ENCODE peak calls at places on chromosomes 5 and 9, in seven cellular contexts. One of them, this sample, is unnamed.

GRCh38 chr9:116008278-116008677 is 145.3 kb upstream of the PAPPA start:
- DNase-seq in K562: no peak
- DNase-seq in SK-N-SH: no peak
- DNase-seq in HCT116: peak
- DNase-seq in H1: no peak
- DNase-seq in HepG2: no peak
- DNase-seq in GM12878: no peak
- DNase-seq in this sample: no peak

GRCh38 chr5:34691326-34691725 is 35.2 kb downstream of the RAI14 start:
- DNase-seq in SK-N-SH: no peak
- DNase-seq in GM12878: no peak
- DNase-seq in K562: no peak
- DNase-seq in HCT116: no peak
- DNase-seq in HepG2: no peak
- DNase-seq in H1: no peak
- DNase-seq in this sample: no peak

GRCh38 chr9:133737071-133737773 is 930 bp downstream of the SARDH start:
- DNase-seq in HCT116: no peak
- DNase-seq in K562: no peak
- DNase-seq in GM12878: no peak
- DNase-seq in H1: no peak
- DNase-seq in SK-N-SH: peak
- DNase-seq in HepG2: no peak
- DNase-seq in this sample: no peak

GRCh38 chr9:97694768-97695167 is 2.4 kb downstream of the XPA start:
- DNase-seq in HCT116: no peak
- DNase-seq in SK-N-SH: no peak
- DNase-seq in H1: no peak
- DNase-seq in HepG2: no peak
- DNase-seq in K562: peak
- DNase-seq in GM12878: no peak
- DNase-seq in this sample: no peak

GRCh38 chr9:129580211-129580915 is 40.5 kb downstream of the C9orf50 start:
- DNase-seq in K562: no peak
- DNase-seq in GM12878: peak
- DNase-seq in HepG2: peak
- DNase-seq in H1: no peak
- DNase-seq in SK-N-SH: no peak
- DNase-seq in HCT116: no peak
- DNase-seq in this sample: no peak

GRCh38 chr5:90386099-90386710 is 23.4 kb downstream of the CETN3 start:
- DNase-seq in GM12878: no peak
- DNase-seq in HepG2: peak
- DNase-seq in HCT116: peak
- DNase-seq in SK-N-SH: peak
- DNase-seq in K562: peak
- DNase-seq in H1: no peak
- DNase-seq in this sample: no peak

GRCh38 chr5:174504266-174504726 is 220.1 kb upstream of the MSX2 start:
- DNase-seq in HepG2: no peak
- DNase-seq in H1: no peak
- DNase-seq in SK-N-SH: no peak
- DNase-seq in K562: no peak
- DNase-seq in HCT116: no peak
- DNase-seq in GM12878: no peak
- DNase-seq in this sample: no peak

GRCh38 chr5:159208508-159209437 is 580 bp downstream of the RNF145 start:
- DNase-seq in H1: peak
- DNase-seq in HepG2: peak
- DNase-seq in SK-N-SH: peak
- DNase-seq in K562: peak
- DNase-seq in GM12878: no peak
- DNase-seq in HCT116: no peak
- DNase-seq in this sample: peak

GRCh38 chr9:37083654-37084053 is 36.7 kb upstream of the ZCCHC7 start:
- DNase-seq in K562: no peak
- DNase-seq in GM12878: no peak
- DNase-seq in HepG2: no peak
- DNase-seq in HCT116: no peak
- DNase-seq in H1: no peak
- DNase-seq in SK-N-SH: no peak
- DNase-seq in this sample: no peak

GRCh38 chr5:164097747-164098146 is 592.3 kb downstream of the MAT2B start:
- DNase-seq in HCT116: no peak
- DNase-seq in K562: no peak
- DNase-seq in H1: no peak
- DNase-seq in GM12878: no peak
- DNase-seq in HepG2: no peak
- DNase-seq in SK-N-SH: no peak
- DNase-seq in this sample: no peak

GRCh38 chr5:3509290-3509689 is 86.3 kb upstream of the IRX1 start:
- DNase-seq in GM12878: no peak
- DNase-seq in HCT116: no peak
- DNase-seq in HepG2: peak
- DNase-seq in K562: peak
- DNase-seq in H1: no peak
- DNase-seq in SK-N-SH: peak
- DNase-seq in this sample: peak

GRCh38 chr9:135562235-135562745 is 734 bp downstream of the PAEP start:
- DNase-seq in HepG2: no peak
- DNase-seq in HCT116: no peak
- DNase-seq in H1: no peak
- DNase-seq in K562: no peak
- DNase-seq in SK-N-SH: no peak
- DNase-seq in GM12878: no peak
- DNase-seq in this sample: no peak

GRCh38 chr5:179797741-179798140 is 4.0 kb downstream of the LTC4S start:
- DNase-seq in SK-N-SH: no peak
- DNase-seq in K562: no peak
- DNase-seq in HCT116: no peak
- DNase-seq in H1: no peak
- DNase-seq in GM12878: no peak
- DNase-seq in HepG2: no peak
- DNase-seq in this sample: no peak

GRCh38 chr5:132064738-132065331 is 4.4 kb downstream of the IL3 start:
- DNase-seq in HCT116: peak
- DNase-seq in K562: peak
- DNase-seq in H1: peak
- DNase-seq in GM12878: peak
- DNase-seq in SK-N-SH: peak
- DNase-seq in HepG2: peak
- DNase-seq in this sample: peak
- TF ChIP-seq JUND in HCT116: no peak
- TF ChIP-seq JUND in K562: no peak
- TF ChIP-seq JUND in H1: no peak
- TF ChIP-seq JUND in GM12878: no peak
- TF ChIP-seq JUND in SK-N-SH: no peak
- TF ChIP-seq JUND in HepG2: no peak
- TF ChIP-seq JUND in this sample: no peak

DNA sequence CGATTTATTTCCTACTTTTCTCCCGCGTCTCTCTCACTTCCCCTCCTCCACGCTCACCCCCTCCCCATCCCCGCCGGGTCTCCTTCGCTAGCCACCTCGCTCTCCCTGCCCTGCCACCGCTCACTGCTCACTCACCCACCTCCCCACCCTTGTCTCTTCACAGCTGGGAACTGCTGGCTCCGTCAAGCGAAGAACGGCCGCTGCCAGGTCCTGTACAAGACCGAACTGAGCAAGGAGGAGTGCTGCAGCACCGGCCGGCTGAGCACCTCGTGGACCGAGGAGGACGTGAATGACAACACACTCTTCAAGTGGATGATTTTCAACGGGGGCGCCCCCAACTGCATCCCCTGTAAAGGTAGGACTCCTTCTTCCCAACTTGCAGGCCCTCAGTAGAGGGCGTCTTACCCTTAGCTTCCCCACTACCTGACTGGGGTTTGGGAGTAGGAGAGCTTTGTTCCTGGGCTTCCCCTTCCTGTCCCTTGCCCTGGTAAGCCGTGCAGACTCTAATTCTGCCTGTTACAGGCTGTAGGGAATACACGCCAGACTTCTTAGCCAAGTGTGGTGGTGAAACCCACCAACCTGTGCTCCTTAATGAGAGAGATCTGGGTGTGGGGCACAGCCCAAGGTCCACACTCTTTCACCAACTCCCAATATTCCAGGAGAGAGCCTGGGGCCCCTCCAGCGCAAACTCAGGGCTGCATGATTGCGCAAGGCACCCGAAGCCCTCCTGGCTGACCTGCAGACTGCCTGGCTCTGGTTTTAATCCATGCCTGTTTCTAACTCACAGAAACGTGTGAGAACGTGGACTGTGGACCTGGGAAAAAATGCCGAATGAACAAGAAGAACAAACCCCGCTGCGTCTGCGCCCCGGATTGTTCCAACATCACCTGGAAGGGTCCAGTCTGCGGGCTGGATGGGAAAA is 2.5 kb downstream of the FST start:
- DNase-seq in GM12878: no peak
- DNase-seq in H1: peak
- DNase-seq in HepG2: peak
- DNase-seq in SK-N-SH: peak
- DNase-seq in K562: peak
- DNase-seq in HCT116: no peak
- DNase-seq in this sample: no peak
- TF ChIP-seq JUND in GM12878: no peak
- TF ChIP-seq JUND in H1: no peak
- TF ChIP-seq JUND in HepG2: peak
- TF ChIP-seq JUND in SK-N-SH: no peak
- TF ChIP-seq JUND in K562: no peak
- TF ChIP-seq JUND in HCT116: no peak
- TF ChIP-seq JUND in this sample: no peak

DNA sequence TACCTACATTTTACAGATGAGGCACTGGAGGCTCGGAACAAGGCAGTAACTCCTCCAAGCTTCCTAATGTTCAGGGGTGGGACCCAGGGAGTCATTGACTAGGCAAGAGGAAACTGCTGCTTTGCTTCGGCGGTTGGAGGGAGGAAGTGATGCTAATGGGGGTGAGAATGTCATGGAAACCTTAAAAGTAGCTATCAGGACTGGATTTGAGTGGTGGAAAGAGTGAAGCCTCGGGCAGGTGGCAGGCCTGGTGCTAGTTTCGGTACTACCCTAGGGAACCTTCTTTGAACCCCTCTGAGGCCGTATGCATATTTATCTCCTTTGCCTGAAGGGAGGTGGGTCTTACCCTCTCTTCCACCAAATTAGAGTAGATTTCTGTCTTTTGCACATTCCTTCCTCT is 1.6 kb downstream of the BSPRY start:
- DNase-seq in SK-N-SH: no peak
- DNase-seq in HCT116: no peak
- DNase-seq in H1: no peak
- DNase-seq in HepG2: no peak
- DNase-seq in GM12878: peak
- DNase-seq in K562: no peak
- DNase-seq in this sample: no peak
- TF ChIP-seq JUND in SK-N-SH: no peak
- TF ChIP-seq JUND in HCT116: no peak
- TF ChIP-seq JUND in H1: no peak
- TF ChIP-seq JUND in HepG2: no peak
- TF ChIP-seq JUND in GM12878: no peak
- TF ChIP-seq JUND in K562: no peak
- TF ChIP-seq JUND in this sample: no peak

GRCh38 chr5:176593273-176593869 is 16.6 kb downstream of the GPRIN1 start:
- DNase-seq in K562: no peak
- DNase-seq in GM12878: no peak
- DNase-seq in SK-N-SH: no peak
- DNase-seq in H1: no peak
- DNase-seq in HepG2: no peak
- DNase-seq in HCT116: no peak
- DNase-seq in this sample: no peak
- TF ChIP-seq JUND in K562: no peak
- TF ChIP-seq JUND in GM12878: no peak
- TF ChIP-seq JUND in SK-N-SH: no peak
- TF ChIP-seq JUND in H1: no peak
- TF ChIP-seq JUND in HepG2: no peak
- TF ChIP-seq JUND in HCT116: no peak
- TF ChIP-seq JUND in this sample: no peak

This sample was measured in T47D.